ENCODE peak calls at places on chromosomes 6 and 20, in seven cellular contexts. R is activated CD8-positive, alpha-beta T cell treated with anti-CD3 and anti-CD28 coated beads for 36 hours; Y is BJ; V is heart right ventricle; P is HFFc6; H is cardiac fibroblast; T is endothelial cell. E is an unnamed sample.

GRCh38 chr6:139984317-139984716 is 609.9 kb upstream of the CITED2 start:
- DNase-seq in R (no peak), Y (no peak), V (no peak), P (no peak), H (no peak), T (no peak), E (no peak)

GRCh38 chr6:39770476-39770875 is 21.7 kb upstream of the DAAM2 start:
- DNase-seq in R (no peak), Y (no peak), V (no peak), P (no peak), H (no peak), T (no peak), E (no peak)

GRCh38 chr20:12051206-12052163 is 133.8 kb downstream of the BTBD3 start:
- DNase-seq in R (no peak), Y (no peak), V (no peak), P (no peak), H (no peak), T (no peak), E (no peak)

GRCh38 chr6:30500421-30501069 is 11.2 kb downstream of the HLA-E start:
- DNase-seq in R (no peak), Y (no peak), V (peak), P (peak), H (peak), T (no peak), E (no peak)

GRCh38 chr6:41072836-41073202 is at the start of gene NFYA:
- DNase-seq in R (no peak), Y (no peak), V (no peak), P (no peak), H (no peak), T (peak), E (no peak)

GRCh38 chr20:55252525-55252924 is 752.8 kb downstream of the CBLN4 start:
- DNase-seq in R (no peak), Y (no peak), V (no peak), P (no peak), H (no peak), T (no peak), E (no peak)

GRCh38 chr6:49563006-49563886 is 12.8 kb downstream of the C6orf141 start:
- DNase-seq in R (no peak), Y (no peak), V (no peak), P (no peak), H (no peak), T (no peak), E (no peak)

GRCh38 chr6:19834858-19835257 is 2.3 kb upstream of the ID4 start:
- DNase-seq in R (no peak), Y (no peak), V (no peak), P (no peak), H (no peak), T (no peak), E (no peak)

GRCh38 chr6:158072083-158072721 is 90.5 kb downstream of the SYNJ2 start:
- DNase-seq in R (peak), Y (no peak), V (peak), P (peak), H (peak), T (peak), E (no peak)

GRCh38 chr6:52285174-52286068 is 879 bp upstream of the MCM3 start:
- DNase-seq in R (no peak), Y (no peak), V (no peak), P (peak), H (peak), T (no peak), E (no peak)

GRCh38 chr6:5175195-5175594 is 85.6 kb downstream of the LYRM4 start:
- DNase-seq in R (peak), Y (no peak), V (no peak), P (no peak), H (peak), T (peak), E (no peak)

GRCh38 chr6:38443341-38443740 is 196.4 kb downstream of the BTBD9 start:
- DNase-seq in R (no peak), Y (no peak), V (no peak), P (no peak), H (no peak), T (no peak), E (no peak)

GRCh38 chr20:17694767-17695166 is 5.0 kb upstream of the BANF2 start:
- DNase-seq in R (no peak), Y (no peak), V (no peak), P (no peak), H (no peak), T (no peak), E (no peak)

GRCh38 chr6:5930143-5930770 is 76.5 kb downstream of the NRN1 start:
- DNase-seq in R (peak), Y (no peak), V (no peak), P (no peak), H (no peak), T (no peak), E (no peak)

DNA sequence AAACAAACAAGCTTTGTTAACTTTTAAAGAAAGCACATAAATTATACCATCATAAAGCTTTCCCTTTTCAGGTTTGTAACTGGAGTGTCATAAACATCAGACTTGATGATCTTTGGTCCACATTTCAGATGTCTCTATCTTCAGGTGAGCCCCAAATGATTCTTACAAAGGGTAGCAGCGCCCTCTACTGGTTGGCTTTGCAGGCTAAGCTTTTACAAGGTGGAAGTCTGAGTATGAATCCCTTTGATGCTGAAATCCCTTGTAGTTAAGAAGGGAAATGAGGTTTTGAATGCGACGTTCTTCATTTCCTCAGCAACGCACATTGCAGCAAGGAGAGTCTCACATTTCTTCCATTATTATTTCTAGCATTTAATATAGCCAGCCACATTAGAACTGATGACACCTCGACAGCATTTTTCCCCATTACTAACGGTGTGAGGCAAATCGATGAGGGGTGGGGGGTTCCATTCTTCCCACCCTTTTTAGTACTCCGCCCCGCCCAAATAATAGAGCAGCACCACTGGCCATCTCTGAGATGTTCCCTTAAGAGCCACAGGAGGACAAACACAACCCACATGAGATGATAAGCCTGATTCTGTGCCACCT is 126.3 kb upstream of the NT5E start:
- DNase-seq in R (peak), Y (no peak), V (peak), P (peak), H (peak), T (peak), E (peak)
- TF ChIP-seq CTCF in R (peak), Y (peak), V (peak), P (peak), H (peak), T (peak), E (peak)

DNA sequence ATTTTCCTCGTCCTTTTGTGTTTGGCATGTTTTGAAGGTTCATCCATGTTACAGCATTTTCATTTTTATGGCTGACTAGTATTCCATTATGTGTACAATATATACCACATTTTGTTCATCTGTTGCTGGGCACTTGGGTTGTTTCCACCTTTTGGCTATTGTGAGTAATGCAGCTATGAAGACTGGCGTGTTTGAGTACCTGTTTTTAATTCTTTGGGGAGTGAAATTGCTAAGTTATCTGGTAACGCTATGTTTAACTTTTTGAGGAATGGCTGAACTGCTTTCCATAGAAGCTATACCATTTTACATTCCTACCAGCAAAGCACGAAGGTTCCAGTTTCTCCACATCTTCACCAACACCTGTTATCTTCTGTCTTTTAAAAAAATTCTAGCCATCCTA is 37.0 kb upstream of the MYL9 start:
- DNase-seq in R (no peak), Y (no peak), V (no peak), P (no peak), H (no peak), T (no peak), E (no peak)
- TF ChIP-seq CTCF in R (peak), Y (no peak), V (no peak), P (peak), H (no peak), T (no peak), E (peak)

DNA sequence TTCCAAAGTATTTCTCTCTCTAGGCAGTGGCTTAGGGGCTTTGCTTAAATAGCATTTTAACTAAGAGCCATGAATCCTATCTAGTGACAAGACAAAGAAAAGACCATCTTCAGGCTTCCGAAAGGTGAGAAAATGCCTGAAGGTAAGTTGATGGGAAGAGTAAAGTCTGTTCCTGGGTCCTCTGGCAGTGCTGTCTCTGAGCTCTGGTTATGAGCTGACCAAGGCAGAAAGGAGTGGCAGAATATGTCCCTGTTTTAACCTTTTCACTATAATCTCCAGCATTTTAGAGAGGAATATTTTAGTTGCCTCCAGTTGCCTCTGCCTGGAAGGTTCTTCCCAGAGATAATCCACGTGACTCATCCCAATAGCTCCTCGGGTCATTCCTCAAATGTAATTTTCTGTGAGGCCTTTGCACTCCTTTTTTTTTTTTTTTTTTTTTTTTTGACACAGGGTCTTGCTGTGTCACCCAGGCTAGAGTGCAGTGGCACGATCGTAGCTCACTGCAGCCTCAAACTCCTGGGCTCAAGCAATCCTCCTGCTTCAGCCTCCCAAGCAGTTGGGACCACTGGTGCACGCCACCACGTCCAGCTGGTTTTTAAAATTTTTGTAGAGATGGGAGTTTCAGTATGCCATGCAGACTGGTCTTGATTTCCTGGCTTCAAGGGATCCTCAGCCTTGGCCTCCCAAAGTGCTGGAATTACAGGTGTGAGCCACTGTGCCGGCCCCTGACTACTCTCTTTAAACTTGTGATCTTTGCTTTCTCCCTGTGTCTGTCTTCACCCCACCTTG is 3.7 kb upstream of the ARMH2 start:
- DNase-seq in R (no peak), Y (no peak), V (no peak), P (peak), H (no peak), T (no peak), E (no peak)
- TF ChIP-seq CTCF in R (no peak), Y (no peak), V (no peak), P (no peak), H (no peak), T (no peak), E (no peak)

DNA sequence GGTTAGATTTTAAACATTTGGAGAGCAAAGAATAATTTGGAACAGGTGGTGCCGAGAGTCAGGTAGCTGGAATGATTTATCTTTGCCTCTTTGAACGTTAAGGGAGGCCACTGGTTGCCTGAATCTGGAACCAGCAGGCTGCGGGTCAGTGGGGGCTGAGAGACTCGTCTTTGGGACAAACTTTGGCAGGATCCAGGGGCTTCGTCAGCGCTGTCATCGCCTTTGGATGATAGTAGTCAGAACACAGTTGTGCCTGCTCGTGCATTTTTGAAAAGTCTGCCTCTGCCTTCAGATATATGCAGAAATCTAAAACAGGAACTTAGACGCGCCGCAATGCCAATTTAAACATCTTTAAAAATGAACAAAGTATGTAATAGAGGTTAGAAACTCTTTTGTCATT is 5.0 kb downstream of the EYA2 start:
- DNase-seq in R (no peak), Y (no peak), V (no peak), P (no peak), H (no peak), T (no peak), E (no peak)
- TF ChIP-seq CTCF in R (no peak), Y (no peak), V (no peak), P (no peak), H (no peak), T (no peak), E (no peak)